ENCODE peak calls at places on chromosome 12, in four cellular contexts. Q is NCI-H1092, A is pons, F is prostate gland. S is an unnamed sample.

GRCh38 chr12:45586486-45586885 is 143.0 kb upstream of the ARID2 start:
- DNase-seq in Q (no peak), A (no peak), F (no peak), S (no peak)

GRCh38 chr12:108119974-108120862 is 8.9 kb upstream of the WSCD2 start:
- DNase-seq in Q (no peak), A (no peak), F (no peak), S (no peak)

GRCh38 chr12:114664661-114665320 is 19.2 kb downstream of the TBX3 start:
- DNase-seq in Q (no peak), A (no peak), F (peak), S (no peak)

GRCh38 chr12:74071182-74071581 is 466.5 kb upstream of the ATXN7L3B start:
- DNase-seq in Q (no peak), A (no peak), F (no peak), S (no peak)

GRCh38 chr12:92675092-92675865 is 27.5 kb upstream of the PLEKHG7 start:
- DNase-seq in Q (no peak), A (no peak), F (no peak), S (no peak)

GRCh38 chr12:94200695-94201094 is 52.3 kb downstream of the PLXNC1 start:
- DNase-seq in Q (no peak), A (no peak), F (no peak), S (no peak)

GRCh38 chr12:52049688-52050087 is 1.6 kb upstream of the NR4A1 start:
- DNase-seq in Q (no peak), A (no peak), F (no peak), S (no peak)

GRCh38 chr12:81084848-81085350 is 7.0 kb downstream of the ACSS3 start:
- DNase-seq in Q (no peak), A (no peak), F (no peak), S (peak)

GRCh38 chr12:113298472-113298817 is 36.5 kb downstream of the SLC8B1 start:
- DNase-seq in Q (no peak), A (no peak), F (no peak), S (no peak)

GRCh38 chr12:10717410-10717809 is 5.7 kb downstream of the YBX3 start:
- DNase-seq in Q (no peak), A (no peak), F (peak), S (no peak)

GRCh38 chr12:121968880-121969279 is 50.5 kb downstream of the CFAP251 start:
- DNase-seq in Q (no peak), A (peak), F (no peak), S (no peak)

GRCh38 chr12:113702796-113703195 is 231.1 kb upstream of the LHX5 start:
- DNase-seq in Q (no peak), A (no peak), F (no peak), S (no peak)

GRCh38 chr12:66538970-66539369 is 139.9 kb downstream of the GRIP1 start:
- DNase-seq in Q (no peak), A (no peak), F (no peak), S (no peak)

GRCh38 chr12:62328296-62328921 is 68.2 kb downstream of the USP15 start:
- DNase-seq in Q (no peak), A (no peak), F (no peak), S (peak)

GRCh38 chr12:68880660-68881325 is 52.2 kb downstream of the CPM start:
- DNase-seq in Q (no peak), A (peak), F (peak), S (no peak)

GRCh38 chr12:82687020-82687951 is 580 bp downstream of the TMTC2 start:
- DNase-seq in Q (peak), A (peak), F (peak), S (peak)

GRCh38 chr12:31650927-31651326 is 8.6 kb upstream of the ETFBKMT start:
- DNase-seq in Q (no peak), A (no peak), F (no peak), S (no peak)

GRCh38 chr12:6708968-6709394 is 8.4 kb upstream of the PIANP start:
- DNase-seq in Q (no peak), A (no peak), F (no peak), S (no peak)

GRCh38 chr12:62934799-62935674 is at the start of gene PPM1H:
- DNase-seq in Q (peak), A (peak), F (peak), S (peak)

GRCh38 chr12:57454566-57455373 is at the start of gene INHBE:
- DNase-seq in Q (no peak), A (no peak), F (no peak), S (peak)

GRCh38 chr12:108425238-108425795 is 86.2 kb upstream of the CMKLR1 start:
- DNase-seq in Q (no peak), A (no peak), F (no peak), S (no peak)

GRCh38 chr12:119447618-119448017 is 113.1 kb downstream of the CCDC60 start:
- DNase-seq in Q (no peak), A (no peak), F (no peak), S (no peak)

GRCh38 chr12:52029686-52030085 is 21.6 kb upstream of the NR4A1 start:
- DNase-seq in Q (peak), A (no peak), F (no peak), S (no peak)

GRCh38 chr12:82299617-82300016 is 58.6 kb downstream of the CCDC59 start:
- DNase-seq in Q (no peak), A (no peak), F (no peak), S (no peak)

GRCh38 chr12:43115441-43116160 is 436.4 kb downstream of the ADAMTS20 start:
- DNase-seq in Q (no peak), A (no peak), F (no peak), S (no peak)

GRCh38 chr12:9750276-9751203 is 10.2 kb downstream of the CD69 start:
- DNase-seq in Q (peak), A (peak), F (peak), S (peak)

GRCh38 chr12:57543666-57544065 is 3.3 kb downstream of the DCTN2 start:
- DNase-seq in Q (no peak), A (no peak), F (no peak), S (no peak)

GRCh38 chr12:90360300-90360699 is 594.7 kb downstream of the CCER1 start:
- DNase-seq in Q (no peak), A (no peak), F (no peak), S (no peak)

GRCh38 chr12:5176058-5176457 is 132.4 kb downstream of the KCNA5 start:
- DNase-seq in Q (no peak), A (no peak), F (no peak), S (no peak)

GRCh38 chr12:58915634-58916033 is 4.7 kb downstream of the LRIG3 start:
- DNase-seq in Q (peak), A (no peak), F (peak), S (peak)

GRCh38 chr12:3972576-3972975 is 99.4 kb upstream of the PARP11 start:
- DNase-seq in Q (no peak), A (no peak), F (no peak), S (no peak)

GRCh38 chr12:55829967-55830600 is 697 bp upstream of the DNAJC14 start:
- DNase-seq in Q (no peak), A (peak), F (peak), S (no peak)

GRCh38 chr12:108337235-108338223 is 1.6 kb downstream of the CMKLR1 start:
- DNase-seq in Q (peak), A (peak), F (no peak), S (peak)

GRCh38 chr12:56337753-56338221 is 897 bp upstream of the IL23A start:
- DNase-seq in Q (no peak), A (no peak), F (no peak), S (no peak)

GRCh38 chr12:67457799-67458680 is 188.9 kb downstream of the CAND1 start:
- DNase-seq in Q (no peak), A (peak), F (no peak), S (no peak)

S was measured in fibroblast of lung.